ENCODE peak calls at places on chromosomes 12 and 14, in eight cellular contexts. T, C, V, F, W, E, S and R are unnamed samples.

GRCh38 chr12:52247622-52248540 is 14.8 kb downstream of the KRT7 start:
- DNase-seq in T (no peak), C (no peak), V (no peak), F (no peak), W (peak), E (no peak), S (no peak), R (no peak)

GRCh38 chr12:2800046-2800570 is 5.3 kb downstream of the FKBP4 start:
- DNase-seq in T (no peak), C (no peak), V (no peak), F (no peak), W (no peak), E (no peak), S (no peak), R (peak)

GRCh38 chr14:29857545-29857944 is 70.1 kb downstream of the PRKD1 start:
- DNase-seq in T (no peak), C (no peak), V (no peak), F (no peak), W (no peak), E (no peak), S (no peak), R (no peak)

GRCh38 chr12:57126561-57126960 is 1.7 kb upstream of the LRP1 start:
- DNase-seq in T (no peak), C (no peak), V (no peak), F (no peak), W (no peak), E (no peak), S (no peak), R (no peak)

GRCh38 chr12:130474599-130474998 is 136.9 kb downstream of the PIWIL1 start:
- DNase-seq in T (no peak), C (no peak), V (no peak), F (no peak), W (no peak), E (no peak), S (no peak), R (no peak)

GRCh38 chr14:79825046-79825521 is 386.2 kb downstream of the DIO2 start:
- DNase-seq in T (no peak), C (no peak), V (no peak), F (no peak), W (no peak), E (peak), S (no peak), R (no peak)

GRCh38 chr12:23560611-23561010 is 388.9 kb downstream of the SOX5 start:
- DNase-seq in T (no peak), C (no peak), V (no peak), F (no peak), W (no peak), E (no peak), S (no peak), R (no peak)

GRCh38 chr12:103632554-103633216 is 45.6 kb downstream of the STAB2 start:
- DNase-seq in T (no peak), C (peak), V (peak), F (peak), W (peak), E (peak), S (peak), R (peak)

GRCh38 chr12:53096089-53096741 is 1.3 kb upstream of the IGFBP6 start:
- DNase-seq in T (peak), C (no peak), V (peak), F (no peak), W (no peak), E (no peak), S (no peak), R (peak)

GRCh38 chr14:26820101-26820500 is 222.3 kb upstream of the NOVA1 start:
- DNase-seq in T (no peak), C (peak), V (no peak), F (no peak), W (no peak), E (no peak), S (peak), R (no peak)

GRCh38 chr14:64891839-64892375 is 12.2 kb upstream of the SPTB start:
- DNase-seq in T (no peak), C (peak), V (peak), F (peak), W (peak), E (peak), S (peak), R (no peak)

GRCh38 chr12:113113397-113113796 is 22.2 kb downstream of the RASAL1 start:
- DNase-seq in T (no peak), C (no peak), V (no peak), F (no peak), W (no peak), E (no peak), S (no peak), R (no peak)

GRCh38 chr12:62716866-62717477 is 218.0 kb downstream of the PPM1H start:
- DNase-seq in T (no peak), C (no peak), V (no peak), F (peak), W (no peak), E (no peak), S (no peak), R (no peak)

GRCh38 chr14:50560929-50561280 is 960 bp downstream of the ATL1 start:
- DNase-seq in T (peak), C (peak), V (peak), F (peak), W (peak), E (peak), S (peak), R (peak)

GRCh38 chr12:82745807-82746206 is 59.1 kb downstream of the TMTC2 start:
- DNase-seq in T (no peak), C (no peak), V (no peak), F (no peak), W (no peak), E (no peak), S (no peak), R (no peak)

GRCh38 chr14:68192935-68193334 is 373.4 kb downstream of the RAD51B start:
- DNase-seq in T (no peak), C (no peak), V (no peak), F (no peak), W (no peak), E (no peak), S (no peak), R (no peak)

GRCh38 chr12:5222011-5222461 is 178.4 kb downstream of the KCNA5 start:
- DNase-seq in T (no peak), C (no peak), V (no peak), F (no peak), W (no peak), E (peak), S (no peak), R (no peak)

GRCh38 chr12:46571593-46571992 is 199.0 kb upstream of the SLC38A2 start:
- DNase-seq in T (no peak), C (no peak), V (no peak), F (no peak), W (no peak), E (no peak), S (no peak), R (no peak)

GRCh38 chr12:132908145-132909029 is 21.0 kb upstream of the CHFR start:
- DNase-seq in T (peak), C (peak), V (peak), F (peak), W (peak), E (no peak), S (peak), R (peak)

GRCh38 chr12:132071001-132071810 is 72.9 kb downstream of the DDX51 start:
- DNase-seq in T (no peak), C (no peak), V (peak), F (no peak), W (peak), E (no peak), S (no peak), R (no peak)

GRCh38 chr14:99655521-99655920 is 10.6 kb downstream of the HHIPL1 start:
- DNase-seq in T (no peak), C (no peak), V (no peak), F (no peak), W (no peak), E (no peak), S (no peak), R (no peak)

GRCh38 chr12:111405149-111405855 is 421 bp upstream of the SH2B3 start:
- DNase-seq in T (peak), C (peak), V (peak), F (peak), W (peak), E (peak), S (peak), R (peak)

GRCh38 chr12:128606040-128606439 is 217.7 kb downstream of the SLC15A4 start:
- DNase-seq in T (no peak), C (no peak), V (no peak), F (no peak), W (no peak), E (no peak), S (no peak), R (no peak)

GRCh38 chr14:104096751-104097700 is 11.5 kb downstream of the ASPG start:
- DNase-seq in T (peak), C (no peak), V (no peak), F (no peak), W (no peak), E (no peak), S (no peak), R (no peak)

GRCh38 chr12:89117448-89118034 is 234.8 kb downstream of the DUSP6 start:
- DNase-seq in T (no peak), C (peak), V (no peak), F (no peak), W (no peak), E (peak), S (no peak), R (peak)

GRCh38 chr12:97283297-97283696 is 179.3 kb upstream of the RMST start:
- DNase-seq in T (no peak), C (peak), V (no peak), F (peak), W (no peak), E (no peak), S (no peak), R (no peak)

GRCh38 chr12:93803408-93803807 is 126.2 kb downstream of the CRADD start:
- DNase-seq in T (no peak), C (no peak), V (no peak), F (no peak), W (no peak), E (peak), S (no peak), R (no peak)

GRCh38 chr12:101018540-101018939 is 191.5 kb downstream of the SLC5A8 start:
- DNase-seq in T (no peak), C (no peak), V (no peak), F (peak), W (no peak), E (peak), S (no peak), R (no peak)

GRCh38 chr14:54669759-54670630 is 103.1 kb downstream of the SAMD4A start:
- DNase-seq in T (no peak), C (no peak), V (peak), F (peak), W (no peak), E (peak), S (no peak), R (no peak)

GRCh38 chr12:75812341-75813018 is 219.1 kb downstream of the PHLDA1 start:
- DNase-seq in T (no peak), C (no peak), V (no peak), F (no peak), W (no peak), E (no peak), S (no peak), R (no peak)

GRCh38 chr14:95758331-95758730 is 44.4 kb upstream of the TCL1A start:
- DNase-seq in T (no peak), C (no peak), V (no peak), F (no peak), W (no peak), E (no peak), S (no peak), R (no peak)

GRCh38 chr14:23704890-23705289 is 68.7 kb downstream of the DHRS2 start:
- DNase-seq in T (no peak), C (no peak), V (no peak), F (peak), W (no peak), E (no peak), S (no peak), R (no peak)